ENCODE peak calls at places on chromosomes 7 and 10, in eight cellular contexts. Z is GM23248, I is mammary epithelial cell, S is H1, Q is astrocyte, U is PC-3, D is neural progenitor cell, O is fibroblast of lung. G is an unnamed sample.
A peak's percentile ranks its signal among the peaks of the same experiment; 100 is the strongest.

GRCh38 chr7:67947651-67948050 is 951.0 kb downstream of the TYW1 start:
- DNase-seq in Q (peak; percentile 20), U (no peak), S (no peak), D (no peak), Z (no peak), O (no peak), I (no peak), G (no peak)

GRCh38 chr10:91983403-91983802 is 59.8 kb downstream of the BTAF1 start:
- DNase-seq in D (no peak), U (no peak), S (no peak), I (no peak), Z (no peak), Q (no peak), O (no peak), G (no peak)

GRCh38 chr7:101733713-101734475 is 83.5 kb upstream of the CUX1 start:
- DNase-seq in S (peak; percentile 71), U (peak; percentile 52), I (no peak), D (peak; percentile 84), Z (peak; percentile 55), O (peak; percentile 77), Q (peak; percentile 51), G (no peak)

GRCh38 chr10:61284222-61284890 is 168.8 kb downstream of the TMEM26 start:
- DNase-seq in O (peak; percentile 84), S (no peak), I (peak; percentile 22), U (peak; percentile 98), Q (peak; percentile 67), Z (peak; percentile 82), D (peak; percentile 61), G (peak; percentile 66)

GRCh38 chr10:95832216-95833037 is 75.3 kb upstream of the CC2D2B start:
- DNase-seq in Q (no peak), S (no peak), D (no peak), Z (no peak), O (no peak), U (no peak), I (no peak), G (no peak)

GRCh38 chr10:55183993-55184392 is 383.0 kb upstream of the PCDH15 start:
- DNase-seq in S (no peak), Q (peak; percentile 33), Z (no peak), U (peak; percentile 38), D (no peak), I (peak; percentile 93), O (no peak), G (no peak)

GRCh38 chr10:93445097-93445960 is 36.8 kb downstream of the MYOF start:
- DNase-seq in D (peak; percentile 97), Z (peak; percentile 98), S (peak; percentile 84), I (peak; percentile 99), Q (peak; percentile 99), O (peak; percentile 98), U (peak; percentile 93), G (no peak)

GRCh38 chr7:44638611-44639557 is 32.5 kb downstream of the OGDH start:
- DNase-seq in O (peak; percentile 71), Q (peak; percentile 61), U (peak; percentile 82), D (no peak), I (peak; percentile 89), S (peak; percentile 48), Z (peak; percentile 81), G (no peak)

GRCh38 chr7:20741801-20742200 is 44.9 kb downstream of the SP8 start:
- DNase-seq in Z (no peak), Q (no peak), O (no peak), D (no peak), I (no peak), S (no peak), U (no peak), G (no peak)

GRCh38 chr10:114367676-114368391 is 36.5 kb downstream of the AFAP1L2 start:
- DNase-seq in I (no peak), S (no peak), Q (peak; percentile 84), U (no peak), Z (no peak), O (peak; percentile 69), D (no peak), G (no peak)

GRCh38 chr10:102235598-102235920 is 5.8 kb downstream of the PITX3 start:
- DNase-seq in O (no peak), D (no peak), Q (no peak), S (no peak), U (peak; percentile 69), Z (peak; percentile 55), I (peak; percentile 75), G (no peak)

GRCh38 chr10:98371421-98371820 is 43.6 kb downstream of the PYROXD2 start:
- DNase-seq in O (no peak), S (no peak), D (no peak), I (no peak), Q (no peak), Z (no peak), U (no peak), G (no peak)

GRCh38 chr10:67839957-67840356 is 2.0 kb upstream of the DNAJC12 start:
- DNase-seq in U (peak; percentile 93), Q (peak; percentile 36), O (no peak), I (peak; percentile 31), D (no peak), S (no peak), Z (peak; percentile 28), G (no peak)

GRCh38 chr7:125555921-125556320 is 626.3 kb upstream of the POT1 start:
- DNase-seq in O (no peak), S (no peak), D (peak; percentile 15), Z (no peak), I (no peak), Q (no peak), U (no peak), G (no peak)

GRCh38 chr10:69914373-69915268 is 112.9 kb downstream of the COL13A1 start:
- DNase-seq in O (peak; percentile 74), Z (peak; percentile 81), Q (peak; percentile 23), I (peak; percentile 31), U (peak; percentile 89), S (peak; percentile 93), D (peak; percentile 93), G (no peak)

GRCh38 chr7:131170440-131171105 is 157.1 kb upstream of the MKLN1 start:
- DNase-seq in Q (peak; percentile 23), Z (peak; percentile 71), U (no peak), I (no peak), O (no peak), D (peak; percentile 27), S (peak; percentile 19), G (no peak)

GRCh38 chr7:131174391-131174790 is 153.3 kb upstream of the MKLN1 start:
- DNase-seq in Q (no peak), U (no peak), Z (no peak), I (no peak), O (no peak), S (no peak), D (no peak), G (no peak)

GRCh38 chr7:131174855-131175254 is 152.8 kb upstream of the MKLN1 start:
- DNase-seq in D (no peak), Q (no peak), I (no peak), Z (no peak), U (no peak), S (no peak), O (no peak), G (no peak)

DNA sequence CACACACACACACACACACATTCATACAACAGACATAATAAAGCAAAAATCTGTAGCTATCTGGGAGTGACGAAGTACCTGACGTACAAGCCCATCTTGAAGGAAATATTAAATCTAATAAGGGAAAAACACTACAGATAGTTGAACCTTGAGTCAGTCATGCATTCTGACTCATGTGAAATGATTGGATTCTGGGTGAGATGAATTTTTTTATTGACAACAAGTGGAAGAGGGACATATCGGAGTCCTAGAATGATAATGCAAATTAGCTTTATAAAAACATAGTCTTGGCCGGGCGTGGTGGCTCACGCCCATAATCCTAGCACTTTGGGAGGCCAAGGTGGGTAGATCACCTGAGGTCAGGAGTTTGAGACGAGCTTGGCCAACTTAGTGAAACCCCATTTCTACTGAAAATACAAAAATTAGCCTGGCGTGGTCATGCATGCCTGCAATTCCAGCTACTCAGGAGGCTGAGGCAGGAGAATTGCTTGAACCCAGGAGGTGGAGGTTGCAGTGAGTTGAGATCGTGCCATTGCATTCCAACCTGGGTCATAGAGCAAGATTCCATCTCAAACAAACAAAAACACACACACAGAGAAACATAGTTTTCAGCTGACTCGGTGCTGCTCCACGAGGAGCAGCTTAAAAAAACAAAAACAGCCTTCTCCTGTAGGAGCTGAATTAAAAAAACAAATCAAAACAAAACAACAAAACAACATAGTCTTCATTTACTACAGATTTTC is 154.4 kb upstream of the MKLN1 start:
- DNase-seq in Q (peak; percentile 39), Z (peak; percentile 59), D (no peak), O (no peak), S (no peak), U (peak; percentile 82), I (no peak), G (no peak)
- H3K9ac ChIP-seq in Q (no peak overlapping the region), Z (no peak overlapping the region), D (no peak overlapping the region), O (no peak overlapping the region), S (no peak overlapping the region), U (peak overlapping the region; percentile 46), I (no peak overlapping the region), G (no peak overlapping the region)

DNA sequence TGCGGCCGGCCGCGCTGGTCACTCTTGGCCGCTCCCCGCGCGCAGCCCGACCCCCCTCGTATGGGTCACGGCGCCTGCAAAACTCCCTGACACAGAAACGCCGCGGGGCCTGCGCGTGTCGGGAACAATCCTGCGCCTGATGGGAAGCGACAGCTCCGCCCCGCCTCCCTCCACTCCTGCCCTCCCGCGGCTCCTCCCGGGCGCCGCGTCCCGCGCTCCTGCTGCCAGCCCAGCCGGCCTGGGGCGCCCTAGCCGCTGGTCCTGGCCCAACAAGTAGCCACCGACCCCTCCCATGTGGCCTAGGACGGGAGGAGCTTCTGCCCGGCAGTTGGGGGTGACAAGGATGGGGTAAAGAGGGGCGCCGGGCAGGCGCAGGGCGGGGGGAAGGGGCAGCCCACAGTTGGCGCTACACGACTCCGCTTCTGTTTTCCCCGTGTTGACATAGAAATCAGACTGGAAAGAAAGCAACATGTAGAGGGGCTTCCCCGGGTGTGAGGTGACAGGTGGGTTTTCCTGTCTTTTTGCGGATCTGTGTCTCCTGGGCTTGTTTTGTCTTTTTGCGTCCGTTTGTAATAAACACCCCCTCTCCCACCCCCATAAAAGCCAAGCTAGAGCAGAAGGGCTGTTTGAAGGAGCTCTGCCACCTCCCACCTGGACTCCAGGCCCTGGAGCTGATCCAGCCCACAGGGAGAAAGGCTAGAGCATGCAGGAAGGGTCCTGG is 35.1 kb upstream of the PAX2 start:
- DNase-seq in Q (no peak), S (peak; percentile 61), I (no peak), O (no peak), Z (peak; percentile 26), D (peak; percentile 71), U (no peak), G (no peak)
- TF ChIP-seq EZH2 in Q (peak; percentile 73), S (peak; percentile 90), I (no peak), O (no peak), Z (no peak), D (peak; percentile 96), U (no peak), G (no peak)

GRCh38 chr7:32522746-32523145 is 27.5 kb downstream of the AVL9 start:
- DNase-seq in Q (no peak), D (no peak), O (no peak), S (no peak), U (no peak), Z (no peak), I (no peak), G (no peak)
- H3K9me3 ChIP-seq in Q (peaks cover 7% of the 10 kb centered on the region), D (peaks cover 29% of the 10 kb centered on the region), O (no peaks in the 10 kb centered on the region), S (peaks cover 45% of the 10 kb centered on the region), U (peaks cover 23% of the 10 kb centered on the region), Z (peaks cover 5% of the 10 kb centered on the region), I (peaks cover 18% of the 10 kb centered on the region), G (peaks cover 3% of the 10 kb centered on the region)

DNA sequence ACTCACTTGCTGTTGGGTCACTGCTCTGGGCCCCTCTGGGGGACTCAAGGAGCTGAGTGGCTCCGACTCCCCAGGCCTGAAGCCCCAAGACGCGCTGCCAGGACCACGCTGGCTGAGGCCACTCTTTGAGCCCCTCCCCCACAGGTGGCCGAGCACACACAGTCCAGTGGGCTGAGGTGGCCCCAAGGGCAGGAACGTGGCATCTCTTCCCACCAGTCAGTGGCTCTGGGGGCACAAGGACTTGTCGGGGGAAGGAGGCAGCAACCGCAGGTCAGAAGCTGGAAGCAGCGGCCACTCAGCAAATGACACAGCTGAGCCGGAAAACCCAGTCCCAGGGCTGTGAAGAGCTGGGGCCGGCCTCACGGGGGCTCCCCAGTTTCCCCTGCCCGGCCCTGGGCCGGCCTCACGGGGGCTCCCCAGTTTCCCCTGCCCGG is 24.1 kb downstream of the GRIFIN start:
- DNase-seq in S (peak; percentile 64), Z (no peak), Q (no peak), I (no peak), U (no peak), D (no peak), O (no peak), G (no peak)
- H3K9ac ChIP-seq in S (no peak overlapping the region), Z (no peak overlapping the region), Q (no peak overlapping the region), I (no peak overlapping the region), U (no peak overlapping the region), D (no peak overlapping the region), O (no peak overlapping the region), G (no peak overlapping the region)